ENCODE peak calls at places on chromosome 18, in ten cellular contexts. F, D, K, W, E, Z, O, A, P and Q are unnamed samples.

GRCh38 chr18:395481-396250 is 104.8 kb downstream of the COLEC12 start:
- DNase-seq in F (no peak), D (no peak), K (peak), W (peak), E (peak), Z (peak), O (peak), A (no peak), P (peak), Q (peak)

GRCh38 chr18:61965306-61965705 is 72.5 kb upstream of the RNF152 start:
- DNase-seq in F (no peak), D (no peak), K (no peak), W (no peak), E (no peak), Z (no peak), O (peak), A (no peak), P (no peak), Q (no peak)

GRCh38 chr18:49250819-49251388 is 209.5 kb downstream of the DYM start:
- DNase-seq in F (no peak), D (no peak), K (peak), W (no peak), E (no peak), Z (peak), O (peak), A (peak), P (peak), Q (peak)

GRCh38 chr18:74488864-74489263 is 7.3 kb upstream of the CNDP2 start:
- DNase-seq in F (no peak), D (peak), K (no peak), W (no peak), E (no peak), Z (no peak), O (no peak), A (no peak), P (no peak), Q (no peak)

GRCh38 chr18:31230495-31230894 is 67.8 kb upstream of the DSC1 start:
- DNase-seq in F (no peak), D (no peak), K (peak), W (no peak), E (peak), Z (no peak), O (no peak), A (no peak), P (no peak), Q (no peak)

GRCh38 chr18:58638446-58638845 is 9.6 kb upstream of the ALPK2 start:
- DNase-seq in F (no peak), D (no peak), K (peak), W (no peak), E (no peak), Z (peak), O (no peak), A (peak), P (peak), Q (no peak)

GRCh38 chr18:60873708-60874107 is 459.5 kb upstream of the CDH20 start:
- DNase-seq in F (no peak), D (no peak), K (peak), W (no peak), E (no peak), Z (no peak), O (no peak), A (no peak), P (no peak), Q (no peak)

GRCh38 chr18:56815926-56816325 is 164.8 kb downstream of the WDR7 start:
- DNase-seq in F (no peak), D (no peak), K (no peak), W (no peak), E (no peak), Z (no peak), O (peak), A (no peak), P (no peak), Q (peak)

GRCh38 chr18:65091737-65092329 is 659.0 kb upstream of the CDH7 start:
- DNase-seq in F (no peak), D (no peak), K (peak), W (no peak), E (no peak), Z (no peak), O (peak), A (peak), P (peak), Q (peak)

GRCh38 chr18:67305466-67305865 is 211.1 kb downstream of the DSEL start:
- DNase-seq in F (no peak), D (no peak), K (no peak), W (no peak), E (no peak), Z (no peak), O (no peak), A (no peak), P (no peak), Q (no peak)

GRCh38 chr18:35410561-35410960 is 33.4 kb upstream of the ZNF396 start:
- DNase-seq in F (no peak), D (no peak), K (no peak), W (no peak), E (no peak), Z (no peak), O (no peak), A (no peak), P (no peak), Q (no peak)

GRCh38 chr18:59874166-59874565 is 25.6 kb upstream of the PMAIP1 start:
- DNase-seq in F (no peak), D (peak), K (peak), W (no peak), E (peak), Z (peak), O (peak), A (no peak), P (no peak), Q (peak)

GRCh38 chr18:74714796-74715195 is 117.1 kb downstream of the ZNF407 start:
- DNase-seq in F (no peak), D (no peak), K (no peak), W (no peak), E (no peak), Z (no peak), O (no peak), A (no peak), P (no peak), Q (no peak)

GRCh38 chr18:35506024-35506712 is 8.4 kb upstream of the INO80C start:
- DNase-seq in F (no peak), D (no peak), K (no peak), W (no peak), E (no peak), Z (no peak), O (no peak), A (no peak), P (no peak), Q (peak)

GRCh38 chr18:55243852-55244251 is 284.6 kb upstream of the CCDC68 start:
- DNase-seq in F (no peak), D (no peak), K (peak), W (no peak), E (no peak), Z (peak), O (peak), A (no peak), P (no peak), Q (peak)

GRCh38 chr18:47931707-47932103 is 1.2 kb upstream of the SMAD2 start:
- DNase-seq in F (peak), D (no peak), K (peak), W (no peak), E (no peak), Z (no peak), O (peak), A (peak), P (no peak), Q (peak)

GRCh38 chr18:48859311-48860275 is 91.2 kb downstream of the SMAD7 start:
- DNase-seq in F (no peak), D (no peak), K (no peak), W (no peak), E (peak), Z (no peak), O (no peak), A (no peak), P (peak), Q (no peak)

GRCh38 chr18:34729264-34729663 is 19.2 kb downstream of the DTNA start:
- DNase-seq in F (peak), D (no peak), K (peak), W (no peak), E (peak), Z (peak), O (peak), A (no peak), P (peak), Q (peak)

GRCh38 chr18:4208408-4208807 is 246.7 kb downstream of the DLGAP1 start:
- DNase-seq in F (no peak), D (no peak), K (no peak), W (no peak), E (no peak), Z (no peak), O (no peak), A (no peak), P (no peak), Q (no peak)

GRCh38 chr18:23186781-23187180 is 51.5 kb downstream of the CABLES1 start:
- DNase-seq in F (no peak), D (no peak), K (no peak), W (no peak), E (no peak), Z (no peak), O (no peak), A (no peak), P (no peak), Q (no peak)

GRCh38 chr18:2979027-2979570 is 33.8 kb downstream of the LPIN2 start:
- DNase-seq in F (no peak), D (no peak), K (peak), W (no peak), E (no peak), Z (peak), O (peak), A (no peak), P (no peak), Q (peak)

GRCh38 chr18:2980607-2980923 is 32.4 kb downstream of the LPIN2 start:
- DNase-seq in F (no peak), D (no peak), K (no peak), W (no peak), E (no peak), Z (no peak), O (no peak), A (no peak), P (no peak), Q (no peak)

GRCh38 chr18:2981212-2981728 is 31.7 kb downstream of the LPIN2 start:
- DNase-seq in F (no peak), D (no peak), K (peak), W (no peak), E (no peak), Z (peak), O (peak), A (no peak), P (peak), Q (peak)

GRCh38 chr18:2978626-2979025 is 34.3 kb downstream of the LPIN2 start:
- DNase-seq in F (no peak), D (no peak), K (peak), W (no peak), E (peak), Z (peak), O (peak), A (no peak), P (no peak), Q (peak)

GRCh38 chr18:2979871-2980606 is 32.9 kb downstream of the LPIN2 start:
- DNase-seq in F (no peak), D (no peak), K (no peak), W (no peak), E (no peak), Z (no peak), O (peak), A (peak), P (no peak), Q (no peak)
- H3K4me3 ChIP-seq in F (no peak), D (no peak), K (no peak), W (no peak), E (no peak), Z (no peak), O (no peak), A (no peak), P (no peak), Q (no peak)

GRCh38 chr18:6401687-6402086 is 13.0 kb downstream of the L3MBTL4 start:
- DNase-seq in F (no peak), D (no peak), K (no peak), W (no peak), E (no peak), Z (no peak), O (no peak), A (no peak), P (no peak), Q (no peak)
- TF ChIP-seq CTCF in F (no peak), D (no peak), K (peak), W (no peak), E (no peak), Z (no peak), O (no peak), A (no peak), P (no peak), Q (no peak)

DNA sequence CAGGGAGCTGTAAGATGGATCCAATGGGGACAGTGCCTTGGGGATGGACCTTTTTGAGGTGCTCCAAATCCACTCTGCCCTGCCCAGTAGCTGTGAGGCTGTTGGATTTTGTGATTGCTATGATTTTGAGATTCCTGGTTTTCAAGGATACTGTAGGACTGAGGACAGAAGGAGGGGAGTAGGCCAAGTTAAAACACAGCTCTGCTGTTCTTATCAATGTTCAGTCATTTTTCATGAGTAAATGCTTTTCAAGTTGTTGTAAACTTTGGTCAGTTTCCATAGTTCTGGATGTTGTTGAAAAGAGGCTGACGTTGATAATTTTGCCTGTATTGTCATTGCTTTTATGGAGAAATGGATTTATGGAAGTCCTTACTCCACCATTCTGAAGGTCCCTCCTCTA is 361.2 kb downstream of the ZNF516 start:
- DNase-seq in F (no peak), D (no peak), K (no peak), W (no peak), E (no peak), Z (no peak), O (no peak), A (no peak), P (no peak), Q (no peak)
- H3K4me3 ChIP-seq in F (no peak), D (no peak), K (no peak), W (no peak), E (no peak), Z (no peak), O (no peak), A (no peak), P (no peak), Q (no peak)

GRCh38 chr18:72667932-72668331 is 123.8 kb upstream of the CBLN2 start:
- DNase-seq in F (no peak), D (no peak), K (no peak), W (no peak), E (no peak), Z (no peak), O (no peak), A (no peak), P (no peak), Q (no peak)

GRCh38 chr18:72673242-72673641 is 129.1 kb upstream of the CBLN2 start:
- DNase-seq in F (no peak), D (no peak), K (no peak), W (no peak), E (no peak), Z (no peak), O (no peak), A (no peak), P (no peak), Q (no peak)

GRCh38 chr18:72674710-72675109 is 130.6 kb upstream of the CBLN2 start:
- DNase-seq in F (no peak), D (no peak), K (no peak), W (no peak), E (no peak), Z (no peak), O (peak), A (no peak), P (no peak), Q (no peak)

GRCh38 chr18:72675394-72675793 is 131.3 kb upstream of the CBLN2 start:
- DNase-seq in F (no peak), D (no peak), K (no peak), W (no peak), E (no peak), Z (peak), O (no peak), A (no peak), P (no peak), Q (no peak)

DNA sequence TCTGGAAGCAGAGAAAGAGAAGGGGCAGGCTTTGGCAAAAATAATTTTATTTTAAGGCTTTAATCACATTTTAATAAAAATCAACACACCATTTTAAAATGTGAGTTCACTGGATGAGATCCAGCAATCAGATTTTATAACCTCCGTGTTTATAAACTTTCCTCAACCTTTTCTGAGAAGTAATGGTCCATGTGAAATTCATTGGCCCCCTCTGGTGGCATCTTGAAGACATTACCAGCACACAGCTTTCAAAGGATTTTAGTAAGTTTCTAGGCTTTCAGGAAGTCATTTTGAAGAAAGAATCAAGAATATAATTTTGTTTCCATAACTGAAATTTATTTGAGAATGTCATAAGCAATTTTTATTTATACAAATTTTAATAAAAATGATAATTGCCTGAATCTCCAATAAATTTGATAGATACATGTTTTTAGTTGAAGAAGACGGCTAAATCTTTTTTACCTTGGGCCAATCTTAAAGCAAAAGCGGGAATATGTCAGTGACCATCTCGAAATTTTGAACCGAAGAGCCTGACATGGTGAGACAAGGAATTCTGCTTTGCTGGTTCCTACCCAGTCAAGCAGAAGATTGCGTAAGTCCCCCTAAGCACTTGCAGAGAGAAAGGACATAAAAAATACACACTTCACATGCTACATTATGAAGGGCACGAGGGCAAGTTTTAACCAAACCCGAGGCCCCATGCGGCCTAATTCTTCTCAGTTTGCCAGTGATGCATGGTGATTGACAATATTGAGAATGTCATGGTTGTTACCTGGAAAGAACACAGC is 128.4 kb upstream of the CBLN2 start:
- DNase-seq in F (no peak), D (no peak), K (peak), W (no peak), E (peak), Z (peak), O (peak), A (peak), P (peak), Q (peak)
- TF ChIP-seq CTCF in F (peak), D (no peak), K (peak), W (no peak), E (peak), Z (peak), O (peak), A (peak), P (peak), Q (peak)

GRCh38 chr18:22165049-22165602 is 4.3 kb upstream of the GATA6 start:
- DNase-seq in F (no peak), D (no peak), K (no peak), W (peak), E (peak), Z (no peak), O (no peak), A (no peak), P (no peak), Q (no peak)
- H3K4me3 ChIP-seq in F (peak), D (no peak), K (no peak), W (peak), E (no peak), Z (no peak), O (no peak), A (no peak), P (no peak), Q (no peak)

GRCh38 chr18:70781860-70782453 is 493.1 kb downstream of the SOCS6 start:
- DNase-seq in F (peak), D (no peak), K (peak), W (no peak), E (no peak), Z (no peak), O (peak), A (peak), P (peak), Q (no peak)
- TF ChIP-seq CTCF in F (peak), D (no peak), K (peak), W (no peak), E (peak), Z (peak), O (peak), A (peak), P (peak), Q (peak)

GRCh38 chr18:12654971-12655370 is 2.9 kb downstream of the SPIRE1 start:
- DNase-seq in F (no peak), D (no peak), K (no peak), W (no peak), E (no peak), Z (no peak), O (no peak), A (no peak), P (no peak), Q (no peak)

GRCh38 chr18:12657849-12658829 is at the start of gene SPIRE1:
- DNase-seq in F (peak), D (peak), K (peak), W (peak), E (peak), Z (peak), O (peak), A (peak), P (peak), Q (peak)

GRCh38 chr18:12657048-12657848 is 659 bp downstream of the SPIRE1 start:
- DNase-seq in F (peak), D (no peak), K (peak), W (peak), E (peak), Z (peak), O (peak), A (no peak), P (peak), Q (peak)

GRCh38 chr18:12659904-12660605 is 2.1 kb upstream of the SPIRE1 start:
- DNase-seq in F (peak), D (no peak), K (peak), W (peak), E (peak), Z (peak), O (peak), A (peak), P (peak), Q (peak)

DNA sequence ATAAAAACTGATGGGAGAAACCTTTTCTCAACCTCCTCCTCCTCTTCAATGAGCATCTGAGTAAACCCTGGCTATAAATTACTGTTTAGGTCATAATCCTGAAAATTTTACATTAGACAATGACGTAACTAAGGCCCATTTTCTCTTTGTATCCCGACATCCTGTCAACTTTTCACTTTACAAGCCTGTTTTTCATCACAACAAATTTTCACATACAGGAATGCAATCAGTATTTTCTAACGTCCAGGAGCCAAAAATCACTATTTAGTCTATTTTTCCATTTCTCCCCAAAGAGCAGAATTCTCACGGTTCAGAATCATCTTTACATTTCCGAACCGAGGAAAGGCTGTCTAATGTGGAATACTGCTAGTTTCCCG is 1.2 kb downstream of the SPIRE1 start:
- DNase-seq in F (no peak), D (no peak), K (peak), W (no peak), E (peak), Z (peak), O (peak), A (no peak), P (no peak), Q (peak)
- H3K4me3 ChIP-seq in F (peak), D (peak), K (peak), W (peak), E (peak), Z (peak), O (peak), A (peak), P (peak), Q (peak)

GRCh38 chr18:44325903-44326650 is 354.6 kb upstream of the SETBP1 start:
- DNase-seq in F (peak), D (no peak), K (peak), W (peak), E (peak), Z (peak), O (peak), A (peak), P (peak), Q (peak)
- TF ChIP-seq CTCF in F (peak), D (no peak), K (peak), W (peak), E (peak), Z (peak), O (peak), A (peak), P (peak), Q (peak)

DNA sequence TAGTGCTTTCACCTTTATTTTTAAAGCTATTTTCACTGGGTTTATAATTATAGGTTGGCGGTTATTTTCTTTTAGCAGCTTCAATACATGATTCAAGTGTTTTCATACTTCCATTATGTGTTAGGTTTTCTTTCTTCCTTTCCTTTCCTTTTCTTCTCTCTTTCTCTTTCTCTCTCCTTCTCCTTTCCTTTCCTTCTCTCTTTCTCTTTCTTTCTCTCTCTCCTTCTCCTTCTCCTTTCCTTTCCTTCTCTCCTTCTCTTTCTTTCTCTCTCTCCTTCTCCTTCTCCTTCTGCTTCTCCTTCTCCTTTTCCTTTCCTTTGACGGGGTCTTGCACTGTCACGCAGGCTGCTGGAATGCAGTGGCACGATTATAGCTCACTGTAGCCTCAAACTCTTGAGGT is 36.0 kb downstream of the HAUS1 start:
- DNase-seq in F (no peak), D (no peak), K (no peak), W (no peak), E (no peak), Z (no peak), O (no peak), A (no peak), P (no peak), Q (no peak)
- H3K4me3 ChIP-seq in F (no peak), D (no peak), K (no peak), W (no peak), E (no peak), Z (no peak), O (no peak), A (no peak), P (no peak), Q (no peak)

GRCh38 chr18:13320891-13321425 is 102.4 kb downstream of the LDLRAD4 start:
- DNase-seq in F (no peak), D (no peak), K (no peak), W (no peak), E (no peak), Z (no peak), O (no peak), A (no peak), P (no peak), Q (no peak)
- TF ChIP-seq CTCF in F (no peak), D (no peak), K (no peak), W (no peak), E (no peak), Z (no peak), O (no peak), A (no peak), P (no peak), Q (no peak)